ENCODE peak calls at places on chromosomes 6 and 20, in seven cellular contexts. X, H, F, L, N, A and O are unnamed samples.

GRCh38 chr20:48760403-48760889 is 67.4 kb downstream of the PREX1 start:
- DNase-seq in X (no peak), H (no peak), F (no peak), L (no peak), N (no peak), A (no peak), O (peak; percentile 24)

GRCh38 chr6:116902634-116903033 is 25.6 kb downstream of the RFX6 start:
- DNase-seq in X (no peak), H (no peak), F (no peak), L (no peak), N (no peak), A (no peak), O (no peak)

GRCh38 chr6:111031151-111031550 is 49.3 kb downstream of the RPF2 start:
- DNase-seq in X (no peak), H (no peak), F (no peak), L (no peak), N (no peak), A (no peak), O (no peak)

GRCh38 chr20:52105573-52106422 is 85.8 kb downstream of the ZFP64 start:
- DNase-seq in X (peak; percentile 98), H (peak; percentile 54), F (peak; percentile 96), L (no peak), N (peak; percentile 38), A (peak; percentile 89), O (peak; percentile 23)

GRCh38 chr20:15185322-15185721 is 847.9 kb upstream of the FLRT3 start:
- DNase-seq in X (no peak), H (no peak), F (no peak), L (no peak), N (no peak), A (no peak), O (no peak)

GRCh38 chr20:19697415-19697814 is 60.6 kb upstream of the RIN2 start:
- DNase-seq in X (no peak), H (no peak), F (no peak), L (no peak), N (no peak), A (no peak), O (no peak)

GRCh38 chr20:51480507-51481270 is 61.8 kb downstream of the NFATC2 start:
- DNase-seq in X (no peak), H (no peak), F (no peak), L (no peak), N (no peak), A (no peak), O (no peak)

GRCh38 chr6:159633196-159633595 is 59.8 kb downstream of the SOD2 start:
- DNase-seq in X (no peak), H (no peak), F (peak; percentile 47), L (no peak), N (peak; percentile 4), A (peak; percentile 26), O (peak; percentile 27)

GRCh38 chr6:134853111-134854055 is 96.5 kb downstream of the ALDH8A1 start:
- DNase-seq in X (no peak), H (no peak), F (no peak), L (no peak), N (no peak), A (no peak), O (peak; percentile 79)

GRCh38 chr20:59174975-59175374 is 11.4 kb downstream of the ZNF831 start:
- DNase-seq in X (no peak), H (no peak), F (no peak), L (no peak), N (no peak), A (no peak), O (no peak)

GRCh38 chr6:35534396-35535170 is 21.9 kb upstream of the TULP1 start:
- DNase-seq in X (no peak), H (no peak), F (no peak), L (peak; percentile 40), N (no peak), A (peak; percentile 46), O (no peak)

GRCh38 chr20:18613553-18613952 is 25.7 kb downstream of the DTD1 start:
- DNase-seq in X (no peak), H (no peak), F (no peak), L (no peak), N (no peak), A (no peak), O (peak; percentile 29)

GRCh38 chr6:86459978-86460377 is 477.4 kb upstream of the HTR1E start:
- DNase-seq in X (no peak), H (no peak), F (no peak), L (no peak), N (no peak), A (no peak), O (no peak)

GRCh38 chr20:35040090-35040489 is 52.5 kb downstream of the TRPC4AP start:
- DNase-seq in X (no peak), H (no peak), F (no peak), L (no peak), N (no peak), A (no peak), O (no peak)

GRCh38 chr6:170056329-170056728 is 234.5 kb downstream of the DLL1 start:
- DNase-seq in X (no peak), H (no peak), F (peak; percentile 19), L (no peak), N (no peak), A (no peak), O (no peak)

GRCh38 chr6:105991561-105992314 is 94.4 kb upstream of the PRDM1 start:
- DNase-seq in X (peak; percentile 54), H (no peak), F (peak; percentile 67), L (peak; percentile 65), N (no peak), A (peak; percentile 77), O (no peak)

GRCh38 chr20:46802696-46803445 is 91.8 kb upstream of the EYA2 start:
- DNase-seq in X (no peak), H (no peak), F (no peak), L (no peak), N (no peak), A (no peak), O (no peak)

GRCh38 chr20:31664696-31665354 is 27.1 kb downstream of the COX4I2 start:
- DNase-seq in X (no peak), H (no peak), F (no peak), L (no peak), N (no peak), A (no peak), O (no peak)

GRCh38 chr6:13195826-13196225 is 132.5 kb downstream of the TBC1D7 start:
- DNase-seq in X (no peak), H (no peak), F (no peak), L (no peak), N (no peak), A (no peak), O (no peak)

GRCh38 chr6:87656857-87657256 is 45.2 kb downstream of the AKIRIN2 start:
- DNase-seq in X (no peak), H (no peak), F (no peak), L (no peak), N (no peak), A (no peak), O (no peak)

GRCh38 chr20:57724610-57725405 is 15.0 kb upstream of the PMEPA1 start:
- DNase-seq in X (no peak), H (no peak), F (no peak), L (peak; percentile 96), N (no peak), A (no peak), O (no peak)
- H3K18ac ChIP-seq in X (no peak overlapping the region), H (no peak overlapping the region), F (no peak overlapping the region), L (no peak overlapping the region), N (no peak overlapping the region), A (no peak overlapping the region), O (no peak overlapping the region)

GRCh38 chr6:31535538-31536324 is 6.1 kb downstream of the DDX39B start:
- DNase-seq in X (no peak), H (no peak), F (no peak), L (no peak), N (no peak), A (no peak), O (no peak)

GRCh38 chr6:31541059-31541657 is 645 bp downstream of the DDX39B start:
- DNase-seq in X (no peak), H (peak; percentile 29), F (no peak), L (peak; percentile 33), N (peak; percentile 64), A (peak; percentile 80), O (peak; percentile 50)

GRCh38 chr6:31540640-31541039 is 1.2 kb downstream of the DDX39B start:
- DNase-seq in X (no peak), H (no peak), F (no peak), L (no peak), N (no peak), A (no peak), O (no peak)

GRCh38 chr6:31541658-31542521 is at the start of gene DDX39B:
- DNase-seq in X (peak; percentile 96), H (peak; percentile 92), F (peak; percentile 89), L (peak; percentile 94), N (peak; percentile 98), A (peak; percentile 99), O (peak; percentile 98)

DNA sequence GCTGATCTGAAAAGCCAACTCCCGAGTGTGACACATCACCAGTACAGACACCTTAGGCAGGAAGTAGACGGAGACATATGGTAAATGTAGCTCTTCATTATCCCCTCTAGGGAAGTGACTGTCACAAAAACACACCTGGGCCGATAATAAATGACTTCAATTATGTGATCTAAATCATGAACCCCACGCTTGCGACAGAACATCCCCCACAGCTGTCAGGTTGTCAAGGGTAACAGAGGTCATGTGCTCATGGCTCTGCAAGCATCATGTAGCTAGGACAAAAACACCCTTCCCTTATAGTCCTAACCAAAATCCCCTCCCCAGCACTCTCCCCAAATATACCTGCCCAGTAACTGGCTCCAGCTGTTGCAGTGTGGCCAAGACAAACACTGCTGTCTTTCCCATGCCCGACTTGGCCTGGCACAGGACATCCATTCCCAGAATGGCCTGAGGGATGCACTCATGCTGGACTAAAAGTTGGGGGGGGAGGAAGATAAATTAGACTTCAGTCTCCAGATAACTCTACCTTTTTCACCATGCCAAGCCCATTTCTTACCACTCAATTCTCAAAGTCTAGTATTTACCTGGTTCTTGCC is 2.9 kb downstream of the DDX39B start:
- DNase-seq in X (no peak), H (no peak), F (no peak), L (no peak), N (no peak), A (no peak), O (no peak)
- H3K18ac ChIP-seq in X (no peak overlapping the region), H (no peak overlapping the region), F (no peak overlapping the region), L (no peak overlapping the region), N (no peak overlapping the region), A (no peak overlapping the region), O (no peak overlapping the region)

GRCh38 chr6:14658909-14659561 is 541.5 kb downstream of the CD83 start:
- DNase-seq in X (no peak), H (no peak), F (no peak), L (peak; percentile 91), N (peak; percentile 50), A (peak; percentile 86), O (peak; percentile 83)

GRCh38 chr6:14658030-14658429 is 540.5 kb downstream of the CD83 start:
- DNase-seq in X (no peak), H (no peak), F (no peak), L (no peak), N (no peak), A (no peak), O (no peak)

GRCh38 chr6:14656676-14657075 is 539.1 kb downstream of the CD83 start:
- DNase-seq in X (no peak), H (no peak), F (no peak), L (no peak), N (no peak), A (no peak), O (no peak)

GRCh38 chr6:14655201-14655988 is 537.8 kb downstream of the CD83 start:
- DNase-seq in X (no peak), H (no peak), F (no peak), L (no peak), N (no peak), A (peak; percentile 18), O (no peak)

GRCh38 chr6:14655990-14656640 is 538.5 kb downstream of the CD83 start:
- DNase-seq in X (no peak), H (no peak), F (no peak), L (no peak), N (no peak), A (no peak), O (no peak)
- H3K18ac ChIP-seq in X (no peak overlapping the region), H (no peak overlapping the region), F (no peak overlapping the region), L (no peak overlapping the region), N (no peak overlapping the region), A (no peak overlapping the region), O (no peak overlapping the region)

GRCh38 chr6:4937414-4937813 is 66.4 kb downstream of the RPP40 start:
- DNase-seq in X (no peak), H (no peak), F (no peak), L (no peak), N (no peak), A (no peak), O (no peak)
- H3K18ac ChIP-seq in X (no peak overlapping the region), H (no peak overlapping the region), F (no peak overlapping the region), L (no peak overlapping the region), N (no peak overlapping the region), A (no peak overlapping the region), O (no peak overlapping the region)